ENCODE peak calls at places on chromosomes 13 and 19, in four cellular contexts. E is AG20443, Q is H54, Y is GM13977. J is an unnamed sample.
A peak's percentile ranks its signal among the peaks of the same experiment; 100 is the strongest.

GRCh38 chr19:32653626-32653968 is 21.4 kb downstream of the ANKRD27 start:
- DNase-seq in E (no peak), Q (no peak), Y (no peak), J (no peak)

GRCh38 chr19:30093966-30094770 is 152.1 kb downstream of the URI1 start:
- DNase-seq in E (no peak), Q (no peak), Y (no peak), J (no peak)

GRCh38 chr13:79307866-79308298 is 98.2 kb downstream of the RBM26 start:
- DNase-seq in E (no peak), Q (no peak), Y (no peak), J (no peak)

GRCh38 chr13:35923347-35923746 is 207.8 kb downstream of the DCLK1 start:
- DNase-seq in E (peak; percentile 79), Q (peak; percentile 41), Y (no peak), J (peak; percentile 44)

GRCh38 chr13:63088226-63088625 is 1672.6 kb upstream of the PCDH20 start:
- DNase-seq in E (no peak), Q (no peak), Y (no peak), J (no peak)

GRCh38 chr19:55638864-55639359 is 1.9 kb upstream of the ZNF580 start:
- DNase-seq in E (no peak), Q (no peak), Y (no peak), J (no peak)

GRCh38 chr19:18878858-18879578 is 16.9 kb downstream of the CERS1 start:
- DNase-seq in E (no peak), Q (no peak), Y (no peak), J (no peak)

GRCh38 chr19:46471116-46471733 is at the start of gene PNMA8A:
- DNase-seq in E (peak; percentile 87), Q (no peak), Y (no peak), J (no peak)

GRCh38 chr19:10295305-10295846 is 5.6 kb downstream of the ICAM5 start:
- DNase-seq in E (peak; percentile 42), Q (no peak), Y (peak; percentile 87), J (no peak)

GRCh38 chr19:17347361-17347760 is 10.0 kb downstream of the GTPBP3 start:
- DNase-seq in E (no peak), Q (no peak), Y (no peak), J (no peak)

GRCh38 chr19:6765738-6766356 is 1.4 kb downstream of the SH2D3A start:
- DNase-seq in E (no peak), Q (no peak), Y (peak; percentile 2), J (no peak)

J was measured in hepatic stellate cell.